ENCODE peak calls at places on chromosomes 3 and 15, in ten cellular contexts. One of them, this sample, is unnamed.

GRCh38 chr3:171459130-171459941 is 869 bp downstream of the TNIK start:
- DNase-seq in AG20443: peak; percentile 11
- DNase-seq in activated CD8-positive, alpha-beta memory T cell treated with anti-CD3 and anti-CD28 coated beads, Interleukin-2, amount 50 U/mL, for 48 hours: peak; percentile 74
- DNase-seq in activated naive CD4-positive, alpha-beta T cell treated with anti-CD3 and anti-CD28 coated beads, Interleukin-2, amount 50 U/mL, for 16 hours: peak; percentile 46
- DNase-seq in right cardiac atrium: peak; percentile 64
- DNase-seq in posterior vena cava: no peak
- DNase-seq in HCT116: no peak
- DNase-seq in adrenal gland: peak; percentile 25
- DNase-seq in NCI-H1417: peak; percentile 93
- DNase-seq in cardiac fibroblast: peak; percentile 53
- DNase-seq in this sample: peak; percentile 54

GRCh38 chr3:125357032-125357658 is 18.0 kb downstream of the ZNF148 start:
- DNase-seq in activated CD8-positive, alpha-beta memory T cell treated with anti-CD3 and anti-CD28 coated beads, Interleukin-2, amount 50 U/mL, for 48 hours: peak; percentile 76
- DNase-seq in posterior vena cava: peak; percentile 85
- DNase-seq in NCI-H1417: peak; percentile 64
- DNase-seq in HCT116: no peak
- DNase-seq in activated naive CD4-positive, alpha-beta T cell treated with anti-CD3 and anti-CD28 coated beads, Interleukin-2, amount 50 U/mL, for 16 hours: peak; percentile 73
- DNase-seq in cardiac fibroblast: no peak
- DNase-seq in AG20443: peak; percentile 82
- DNase-seq in right cardiac atrium: peak; percentile 76
- DNase-seq in adrenal gland: peak; percentile 63
- DNase-seq in this sample: no peak

GRCh38 chr3:11495948-11496557 is 147.7 kb downstream of the VGLL4 start:
- DNase-seq in activated CD8-positive, alpha-beta memory T cell treated with anti-CD3 and anti-CD28 coated beads, Interleukin-2, amount 50 U/mL, for 48 hours: no peak
- DNase-seq in HCT116: no peak
- DNase-seq in posterior vena cava: no peak
- DNase-seq in cardiac fibroblast: peak; percentile 30
- DNase-seq in NCI-H1417: no peak
- DNase-seq in right cardiac atrium: no peak
- DNase-seq in adrenal gland: no peak
- DNase-seq in activated naive CD4-positive, alpha-beta T cell treated with anti-CD3 and anti-CD28 coated beads, Interleukin-2, amount 50 U/mL, for 16 hours: no peak
- DNase-seq in AG20443: no peak
- DNase-seq in this sample: no peak

GRCh38 chr15:47812436-47813109 is 95.3 kb downstream of the SEMA6D start:
- DNase-seq in cardiac fibroblast: peak; percentile 78
- DNase-seq in right cardiac atrium: no peak
- DNase-seq in AG20443: no peak
- DNase-seq in adrenal gland: no peak
- DNase-seq in NCI-H1417: no peak
- DNase-seq in activated CD8-positive, alpha-beta memory T cell treated with anti-CD3 and anti-CD28 coated beads, Interleukin-2, amount 50 U/mL, for 48 hours: no peak
- DNase-seq in HCT116: no peak
- DNase-seq in posterior vena cava: no peak
- DNase-seq in activated naive CD4-positive, alpha-beta T cell treated with anti-CD3 and anti-CD28 coated beads, Interleukin-2, amount 50 U/mL, for 16 hours: no peak
- DNase-seq in this sample: peak; percentile 74

GRCh38 chr3:13044496-13045244 is 28.6 kb downstream of the IQSEC1 start:
- DNase-seq in NCI-H1417: peak; percentile 6
- DNase-seq in HCT116: no peak
- DNase-seq in adrenal gland: no peak
- DNase-seq in posterior vena cava: no peak
- DNase-seq in activated naive CD4-positive, alpha-beta T cell treated with anti-CD3 and anti-CD28 coated beads, Interleukin-2, amount 50 U/mL, for 16 hours: no peak
- DNase-seq in right cardiac atrium: peak; percentile 37
- DNase-seq in cardiac fibroblast: no peak
- DNase-seq in activated CD8-positive, alpha-beta memory T cell treated with anti-CD3 and anti-CD28 coated beads, Interleukin-2, amount 50 U/mL, for 48 hours: no peak
- DNase-seq in AG20443: no peak
- DNase-seq in this sample: no peak

GRCh38 chr3:153640689-153641308 is 478.8 kb downstream of the RAP2B start:
- DNase-seq in AG20443: no peak
- DNase-seq in posterior vena cava: no peak
- DNase-seq in activated naive CD4-positive, alpha-beta T cell treated with anti-CD3 and anti-CD28 coated beads, Interleukin-2, amount 50 U/mL, for 16 hours: no peak
- DNase-seq in adrenal gland: no peak
- DNase-seq in cardiac fibroblast: no peak
- DNase-seq in HCT116: no peak
- DNase-seq in NCI-H1417: peak; percentile 46
- DNase-seq in right cardiac atrium: no peak
- DNase-seq in activated CD8-positive, alpha-beta memory T cell treated with anti-CD3 and anti-CD28 coated beads, Interleukin-2, amount 50 U/mL, for 48 hours: no peak
- DNase-seq in this sample: no peak

GRCh38 chr3:141274411-141275031 is 42.9 kb downstream of the PXYLP1 start:
- DNase-seq in adrenal gland: no peak
- DNase-seq in NCI-H1417: no peak
- DNase-seq in right cardiac atrium: no peak
- DNase-seq in activated naive CD4-positive, alpha-beta T cell treated with anti-CD3 and anti-CD28 coated beads, Interleukin-2, amount 50 U/mL, for 16 hours: no peak
- DNase-seq in HCT116: no peak
- DNase-seq in cardiac fibroblast: no peak
- DNase-seq in AG20443: no peak
- DNase-seq in posterior vena cava: no peak
- DNase-seq in activated CD8-positive, alpha-beta memory T cell treated with anti-CD3 and anti-CD28 coated beads, Interleukin-2, amount 50 U/mL, for 48 hours: no peak
- DNase-seq in this sample: no peak

GRCh38 chr15:70083423-70083822 is 14.3 kb downstream of the TLE3 start:
- DNase-seq in posterior vena cava: no peak
- DNase-seq in cardiac fibroblast: no peak
- DNase-seq in right cardiac atrium: no peak
- DNase-seq in NCI-H1417: peak; percentile 50
- DNase-seq in AG20443: no peak
- DNase-seq in activated naive CD4-positive, alpha-beta T cell treated with anti-CD3 and anti-CD28 coated beads, Interleukin-2, amount 50 U/mL, for 16 hours: no peak
- DNase-seq in activated CD8-positive, alpha-beta memory T cell treated with anti-CD3 and anti-CD28 coated beads, Interleukin-2, amount 50 U/mL, for 48 hours: no peak
- DNase-seq in adrenal gland: no peak
- DNase-seq in HCT116: no peak
- DNase-seq in this sample: no peak

GRCh38 chr3:186880392-186880791 is 37.9 kb downstream of the ADIPOQ start:
- DNase-seq in adrenal gland: no peak
- DNase-seq in AG20443: no peak
- DNase-seq in activated CD8-positive, alpha-beta memory T cell treated with anti-CD3 and anti-CD28 coated beads, Interleukin-2, amount 50 U/mL, for 48 hours: no peak
- DNase-seq in activated naive CD4-positive, alpha-beta T cell treated with anti-CD3 and anti-CD28 coated beads, Interleukin-2, amount 50 U/mL, for 16 hours: no peak
- DNase-seq in posterior vena cava: no peak
- DNase-seq in right cardiac atrium: no peak
- DNase-seq in HCT116: no peak
- DNase-seq in cardiac fibroblast: no peak
- DNase-seq in NCI-H1417: no peak
- DNase-seq in this sample: no peak

GRCh38 chr3:113947372-113948014 is at the start of gene ZDHHC23:
- DNase-seq in right cardiac atrium: peak; percentile 87
- DNase-seq in AG20443: peak; percentile 90
- DNase-seq in cardiac fibroblast: peak; percentile 46
- DNase-seq in adrenal gland: peak; percentile 73
- DNase-seq in activated CD8-positive, alpha-beta memory T cell treated with anti-CD3 and anti-CD28 coated beads, Interleukin-2, amount 50 U/mL, for 48 hours: peak; percentile 78
- DNase-seq in NCI-H1417: peak; percentile 91
- DNase-seq in activated naive CD4-positive, alpha-beta T cell treated with anti-CD3 and anti-CD28 coated beads, Interleukin-2, amount 50 U/mL, for 16 hours: peak; percentile 71
- DNase-seq in posterior vena cava: peak; percentile 85
- DNase-seq in HCT116: peak; percentile 43
- DNase-seq in this sample: peak; percentile 50

GRCh38 chr3:40653878-40654277 is 129.1 kb downstream of the ZNF621 start:
- DNase-seq in AG20443: no peak
- DNase-seq in activated naive CD4-positive, alpha-beta T cell treated with anti-CD3 and anti-CD28 coated beads, Interleukin-2, amount 50 U/mL, for 16 hours: no peak
- DNase-seq in NCI-H1417: no peak
- DNase-seq in right cardiac atrium: no peak
- DNase-seq in activated CD8-positive, alpha-beta memory T cell treated with anti-CD3 and anti-CD28 coated beads, Interleukin-2, amount 50 U/mL, for 48 hours: no peak
- DNase-seq in posterior vena cava: no peak
- DNase-seq in adrenal gland: no peak
- DNase-seq in cardiac fibroblast: no peak
- DNase-seq in HCT116: no peak
- DNase-seq in this sample: no peak

GRCh38 chr3:69129531-69129930 is 7.1 kb upstream of the LMOD3 start:
- DNase-seq in AG20443: peak; percentile 43
- DNase-seq in cardiac fibroblast: no peak
- DNase-seq in activated CD8-positive, alpha-beta memory T cell treated with anti-CD3 and anti-CD28 coated beads, Interleukin-2, amount 50 U/mL, for 48 hours: no peak
- DNase-seq in adrenal gland: no peak
- DNase-seq in HCT116: no peak
- DNase-seq in posterior vena cava: no peak
- DNase-seq in activated naive CD4-positive, alpha-beta T cell treated with anti-CD3 and anti-CD28 coated beads, Interleukin-2, amount 50 U/mL, for 16 hours: no peak
- DNase-seq in NCI-H1417: no peak
- DNase-seq in right cardiac atrium: no peak
- DNase-seq in this sample: no peak

GRCh38 chr3:24496529-24497482 is 2.2 kb upstream of the THRB start:
- DNase-seq in right cardiac atrium: peak; percentile 95
- DNase-seq in AG20443: peak; percentile 86
- DNase-seq in cardiac fibroblast: peak; percentile 64
- DNase-seq in HCT116: peak; percentile 68
- DNase-seq in activated CD8-positive, alpha-beta memory T cell treated with anti-CD3 and anti-CD28 coated beads, Interleukin-2, amount 50 U/mL, for 48 hours: no peak
- DNase-seq in activated naive CD4-positive, alpha-beta T cell treated with anti-CD3 and anti-CD28 coated beads, Interleukin-2, amount 50 U/mL, for 16 hours: no peak
- DNase-seq in posterior vena cava: peak; percentile 92
- DNase-seq in NCI-H1417: no peak
- DNase-seq in adrenal gland: peak; percentile 71
- DNase-seq in this sample: no peak

GRCh38 chr3:188153949-188154757 is at the start of gene LPP:
- DNase-seq in AG20443: peak; percentile 89
- DNase-seq in activated naive CD4-positive, alpha-beta T cell treated with anti-CD3 and anti-CD28 coated beads, Interleukin-2, amount 50 U/mL, for 16 hours: peak; percentile 77
- DNase-seq in adrenal gland: peak; percentile 86
- DNase-seq in NCI-H1417: peak; percentile 78
- DNase-seq in HCT116: no peak
- DNase-seq in activated CD8-positive, alpha-beta memory T cell treated with anti-CD3 and anti-CD28 coated beads, Interleukin-2, amount 50 U/mL, for 48 hours: peak; percentile 88
- DNase-seq in cardiac fibroblast: peak; percentile 84
- DNase-seq in right cardiac atrium: peak; percentile 92
- DNase-seq in posterior vena cava: peak; percentile 94
- DNase-seq in this sample: peak; percentile 95

GRCh38 chr15:50229336-50229735 is 36.2 kb downstream of the HDC start:
- DNase-seq in right cardiac atrium: no peak
- DNase-seq in cardiac fibroblast: no peak
- DNase-seq in AG20443: no peak
- DNase-seq in posterior vena cava: no peak
- DNase-seq in adrenal gland: peak; percentile 45
- DNase-seq in HCT116: no peak
- DNase-seq in activated CD8-positive, alpha-beta memory T cell treated with anti-CD3 and anti-CD28 coated beads, Interleukin-2, amount 50 U/mL, for 48 hours: no peak
- DNase-seq in NCI-H1417: peak; percentile 33
- DNase-seq in activated naive CD4-positive, alpha-beta T cell treated with anti-CD3 and anti-CD28 coated beads, Interleukin-2, amount 50 U/mL, for 16 hours: no peak
- DNase-seq in this sample: no peak

GRCh38 chr15:74502301-74502700 is 38.7 kb upstream of the ARID3B start:
- DNase-seq in HCT116: no peak
- DNase-seq in right cardiac atrium: no peak
- DNase-seq in cardiac fibroblast: no peak
- DNase-seq in activated CD8-positive, alpha-beta memory T cell treated with anti-CD3 and anti-CD28 coated beads, Interleukin-2, amount 50 U/mL, for 48 hours: no peak
- DNase-seq in adrenal gland: no peak
- DNase-seq in NCI-H1417: no peak
- DNase-seq in activated naive CD4-positive, alpha-beta T cell treated with anti-CD3 and anti-CD28 coated beads, Interleukin-2, amount 50 U/mL, for 16 hours: no peak
- DNase-seq in AG20443: no peak
- DNase-seq in posterior vena cava: no peak
- DNase-seq in this sample: no peak

This sample was measured in PC-9.